ENCODE peak calls at places on chromosome X, in seven cellular contexts. M, R, L, X, N, A and F are unnamed samples.

GRCh38 chrX:103953353-103953752 is 9.1 kb upstream of the TMSB15B start:
- DNase-seq in A (no peak), M (no peak), X (no peak), N (no peak), L (no peak), R (no peak), F (no peak)

GRCh38 chrX:39757971-39758370 is 339.8 kb downstream of the BCOR start:
- DNase-seq in A (peak; percentile 7), M (peak; percentile 21), X (no peak), N (no peak), R (no peak), L (no peak), F (no peak)

GRCh38 chrX:151921292-151921691 is 8.6 kb downstream of the MAGEA4 start:
- DNase-seq in A (no peak), X (no peak), L (no peak), M (no peak), R (no peak), N (no peak), F (no peak)

GRCh38 chrX:24506082-24506481 is 41.0 kb downstream of the PDK3 start:
- DNase-seq in R (no peak), N (no peak), M (no peak), A (no peak), L (no peak), X (no peak), F (no peak)

GRCh38 chrX:105460366-105460765 is 239.9 kb upstream of the TEX13A start:
- DNase-seq in M (no peak), R (no peak), L (no peak), N (no peak), A (peak; percentile 25), X (no peak), F (no peak)

GRCh38 chrX:108312938-108313337 is 125.3 kb downstream of the COL4A6 start:
- DNase-seq in M (peak; percentile 29), A (no peak), R (no peak), N (no peak), L (peak; percentile 79), X (no peak), F (no peak)

GRCh38 chrX:134377537-134377936 is 82.4 kb upstream of the HPRT1 start:
- DNase-seq in R (no peak), X (no peak), A (no peak), M (peak; percentile 44), N (no peak), L (no peak), F (no peak)

GRCh38 chrX:150482537-150483217 is 85.7 kb upstream of the MTM1 start:
- DNase-seq in L (no peak), N (no peak), X (no peak), A (no peak), R (no peak), M (no peak), F (no peak)

GRCh38 chrX:119790977-119791436 is 423 bp downstream of the RPL39 start:
- DNase-seq in L (no peak), M (no peak), A (no peak), X (peak; percentile 3), R (no peak), N (no peak), F (no peak)

GRCh38 chrX:121365572-121366161 is 318.3 kb downstream of the GLUD2 start:
- DNase-seq in L (no peak), X (no peak), R (no peak), A (no peak), M (peak; percentile 19), N (no peak), F (no peak)

GRCh38 chrX:37817579-37817978 is 29.8 kb downstream of the DYNLT3 start:
- DNase-seq in L (no peak), X (no peak), M (no peak), N (no peak), R (no peak), A (no peak), F (no peak)

GRCh38 chrX:122545778-122546177 is 638.3 kb upstream of the GRIA3 start:
- DNase-seq in M (no peak), A (no peak), R (no peak), X (no peak), L (no peak), N (no peak), F (no peak)

GRCh38 chrX:112832481-112833095 is 8.0 kb downstream of the AMOT start:
- DNase-seq in N (peak; percentile 55), L (no peak), M (no peak), X (no peak), A (no peak), R (peak; percentile 66), F (peak; percentile 73)

GRCh38 chrX:153935326-153935851 is 552 bp upstream of the NAA10 start:
- DNase-seq in A (no peak), N (no peak), M (peak; percentile 47), X (no peak), L (no peak), R (no peak), F (no peak)

GRCh38 chrX:153937056-153937455 is 2.2 kb upstream of the NAA10 start:
- DNase-seq in N (no peak), L (no peak), A (no peak), M (no peak), R (no peak), X (no peak), F (no peak)

GRCh38 chrX:153939573-153939972 is 4.7 kb upstream of the NAA10 start:
- DNase-seq in M (no peak), X (no peak), N (no peak), L (no peak), R (no peak), A (no peak), F (no peak)

GRCh38 chrX:153941331-153942252 is 2.9 kb downstream of the RENBP start:
- DNase-seq in A (no peak), X (no peak), L (no peak), N (no peak), R (no peak), M (peak; percentile 26), F (no peak)

DNA sequence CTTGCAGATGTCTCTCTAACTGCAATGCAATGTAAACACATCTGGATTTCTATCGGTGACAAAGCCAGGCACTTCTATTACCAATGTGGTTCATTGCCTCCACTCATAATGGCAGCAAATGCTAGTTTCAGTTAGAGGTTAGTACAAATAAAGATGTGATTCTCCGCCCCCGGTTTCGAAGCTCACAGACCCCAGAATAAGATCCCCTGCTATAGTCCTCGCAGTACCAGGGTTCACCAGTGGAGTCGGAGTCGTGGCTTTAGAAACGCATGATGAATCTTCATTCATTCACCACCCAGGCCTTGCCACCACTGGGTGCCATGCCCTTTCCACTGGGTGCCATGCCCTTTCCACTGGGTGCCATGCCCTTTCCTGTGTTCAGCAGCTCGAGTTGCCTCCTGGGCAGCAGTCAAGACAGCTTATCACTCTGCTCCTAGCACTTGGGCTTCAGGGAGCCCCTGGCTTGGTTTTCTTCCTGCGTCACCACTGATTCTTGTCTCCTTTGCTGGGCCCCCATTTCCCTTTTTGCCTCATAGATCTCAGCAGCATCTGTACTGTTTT is 3.5 kb upstream of the NAA10 start:
- DNase-seq in L (no peak), N (no peak), A (no peak), M (no peak), X (no peak), R (no peak), F (no peak)
- TF ChIP-seq CTCF in L (no peak), N (no peak), A (no peak), M (no peak), X (no peak), R (no peak), F (no peak)

DNA sequence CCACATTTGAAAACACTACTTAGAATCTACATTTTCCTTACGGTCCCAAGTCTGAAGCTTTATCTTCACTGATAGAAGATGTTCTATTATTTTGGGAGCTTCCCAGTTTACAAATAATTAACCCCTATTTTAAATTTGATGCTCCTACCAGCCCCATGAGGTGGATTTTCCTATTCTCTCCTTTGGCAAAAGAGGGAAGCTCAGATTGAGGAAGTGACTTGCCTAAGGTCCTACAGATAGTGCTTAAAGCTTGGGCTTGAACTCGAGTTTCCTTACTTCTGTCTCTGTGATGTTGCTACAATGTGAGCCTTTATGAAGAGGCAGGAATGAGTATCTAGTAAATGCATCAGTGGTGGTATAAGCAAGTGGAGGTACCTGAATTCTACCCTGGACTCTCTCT is 27.5 kb downstream of the HEPH start:
- DNase-seq in A (no peak), M (no peak), R (no peak), L (no peak), X (no peak), N (no peak), F (no peak)
- H3K27me3 ChIP-seq in A (no peaks in the 10 kb centered on the region), M (no peaks in the 10 kb centered on the region), R (no peaks in the 10 kb centered on the region), L (peaks cover 34% of the 10 kb centered on the region), X (no peaks in the 10 kb centered on the region), N (no peaks in the 10 kb centered on the region), F (peaks cover 8% of the 10 kb centered on the region)

GRCh38 chrX:139112432-139112831 is 400.9 kb upstream of the FGF13 start:
- DNase-seq in X (no peak), R (no peak), L (no peak), A (no peak), N (no peak), M (no peak), F (no peak)

DNA sequence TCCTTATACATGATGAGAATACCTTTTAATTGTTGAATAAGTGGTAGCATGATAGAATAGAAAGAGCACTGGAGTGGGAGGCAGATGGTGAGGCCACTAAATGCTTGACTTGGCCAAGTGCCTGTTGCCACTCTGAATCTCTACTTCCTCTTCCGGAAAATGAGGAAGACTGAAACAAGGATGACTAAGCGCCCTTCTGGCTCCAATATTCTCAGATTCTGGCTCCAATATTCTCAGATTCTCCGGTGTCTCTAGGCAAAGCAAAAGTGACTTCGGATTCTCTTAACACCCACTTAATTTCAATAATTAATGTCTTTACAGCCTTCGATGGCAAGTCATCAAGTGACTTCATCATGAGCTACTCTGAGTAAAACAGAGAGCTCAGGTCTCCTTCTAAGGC is 402.2 kb upstream of the FGF13 start:
- DNase-seq in M (no peak), X (no peak), R (no peak), L (no peak), A (no peak), N (no peak), F (no peak)
- TF ChIP-seq CTCF in M (no peak), X (no peak), R (no peak), L (no peak), A (no peak), N (no peak), F (no peak)

GRCh38 chrX:49059209-49060191 is 701 bp downstream of the CCDC120 start:
- DNase-seq in A (no peak), N (peak; percentile 58), X (no peak), L (no peak), M (no peak), R (no peak), F (no peak)

GRCh38 chrX:49058794-49059193 is at the start of gene CCDC120:
- DNase-seq in X (no peak), A (no peak), M (no peak), R (peak; percentile 75), N (peak; percentile 67), L (no peak), F (no peak)

GRCh38 chrX:49053223-49054072 is 5.4 kb upstream of the CCDC120 start:
- DNase-seq in M (peak; percentile 92), A (no peak), R (peak; percentile 85), N (peak; percentile 61), L (peak; percentile 71), X (peak; percentile 8), F (peak; percentile 57)

DNA sequence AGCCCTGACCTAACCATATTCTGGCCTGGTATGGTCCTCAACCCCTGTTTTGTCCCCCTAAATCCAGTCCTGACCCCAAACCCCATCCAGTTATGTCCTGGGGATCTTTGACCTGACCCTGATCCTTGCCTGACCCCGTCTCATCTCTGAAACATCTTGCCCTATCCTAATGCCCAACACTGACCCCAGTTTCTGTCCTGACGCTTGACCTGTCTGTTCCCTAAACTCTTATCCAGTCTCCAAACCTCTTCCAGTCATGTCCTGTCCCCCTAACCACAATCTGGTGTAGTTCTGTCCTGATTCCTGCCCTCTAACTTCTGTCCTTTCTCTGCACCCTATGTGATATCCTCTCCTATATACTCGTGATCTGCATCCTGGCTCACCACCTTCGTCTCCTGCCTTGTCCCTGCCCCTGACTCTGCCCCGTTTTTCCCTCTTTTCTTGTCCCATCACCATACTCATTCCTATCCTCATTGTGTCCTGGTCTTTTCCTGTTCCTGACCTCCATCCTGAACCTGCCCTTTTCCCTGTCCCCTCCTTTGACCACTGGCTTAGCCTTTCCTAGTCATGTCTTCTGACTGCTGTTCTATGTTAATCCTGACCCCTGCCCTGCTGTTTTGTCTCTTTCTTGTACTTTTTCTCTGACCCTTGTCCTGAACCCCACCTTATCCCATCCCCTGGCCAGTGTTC is 4.6 kb upstream of the CCDC120 start:
- DNase-seq in A (no peak), R (no peak), X (no peak), M (no peak), N (no peak), L (no peak), F (no peak)
- H3K27me3 ChIP-seq in A (no peaks in the 10 kb centered on the region), R (no peaks in the 10 kb centered on the region), X (no peaks in the 10 kb centered on the region), M (no peaks in the 10 kb centered on the region), N (no peaks in the 10 kb centered on the region), L (no peaks in the 10 kb centered on the region), F (no peaks in the 10 kb centered on the region)